ENCODE peak calls at places on chromosomes 11 and 22, in seven cellular contexts. One of them, this sample, is unnamed.

GRCh38 chr11:70810131-70810530 is 411.8 kb downstream of the CTTN start:
- DNase-seq in CD8-positive, alpha-beta memory T cell: no peak
- DNase-seq in heart left ventricle: no peak
- DNase-seq in lung: no peak
- DNase-seq in tibial artery: no peak
- DNase-seq in A673: no peak
- DNase-seq in OCI-LY7: no peak
- DNase-seq in this sample: no peak

GRCh38 chr11:79259800-79260199 is 181.0 kb downstream of the TENM4 start:
- DNase-seq in CD8-positive, alpha-beta memory T cell: no peak
- DNase-seq in lung: no peak
- DNase-seq in A673: no peak
- DNase-seq in OCI-LY7: no peak
- DNase-seq in heart left ventricle: no peak
- DNase-seq in tibial artery: no peak
- DNase-seq in this sample: no peak

GRCh38 chr11:74008373-74009229 is at the start of gene UCP3:
- DNase-seq in tibial artery: no peak
- DNase-seq in heart left ventricle: no peak
- DNase-seq in lung: no peak
- DNase-seq in CD8-positive, alpha-beta memory T cell: no peak
- DNase-seq in A673: no peak
- DNase-seq in OCI-LY7: no peak
- DNase-seq in this sample: no peak

GRCh38 chr22:30424471-30425326 is 869 bp upstream of the MTFP1 start:
- DNase-seq in heart left ventricle: no peak
- DNase-seq in lung: no peak
- DNase-seq in A673: peak; percentile 61
- DNase-seq in CD8-positive, alpha-beta memory T cell: no peak
- DNase-seq in tibial artery: no peak
- DNase-seq in OCI-LY7: peak; percentile 44
- DNase-seq in this sample: no peak

GRCh38 chr11:64511966-64512365 is 79.1 kb upstream of the SLC22A12 start:
- DNase-seq in OCI-LY7: no peak
- DNase-seq in A673: no peak
- DNase-seq in heart left ventricle: no peak
- DNase-seq in lung: no peak
- DNase-seq in CD8-positive, alpha-beta memory T cell: no peak
- DNase-seq in tibial artery: peak; percentile 40
- DNase-seq in this sample: no peak

GRCh38 chr11:12749442-12749841 is 75.2 kb downstream of the TEAD1 start:
- DNase-seq in CD8-positive, alpha-beta memory T cell: no peak
- DNase-seq in A673: no peak
- DNase-seq in OCI-LY7: no peak
- DNase-seq in lung: no peak
- DNase-seq in heart left ventricle: no peak
- DNase-seq in tibial artery: no peak
- DNase-seq in this sample: no peak

GRCh38 chr11:60905551-60906113 is 753 bp downstream of the PRPF19 start:
- DNase-seq in CD8-positive, alpha-beta memory T cell: no peak
- DNase-seq in heart left ventricle: no peak
- DNase-seq in OCI-LY7: peak; percentile 29
- DNase-seq in A673: peak; percentile 29
- DNase-seq in lung: no peak
- DNase-seq in tibial artery: no peak
- DNase-seq in this sample: peak; percentile 50

GRCh38 chr11:9581556-9582161 is 8.2 kb downstream of the WEE1 start:
- DNase-seq in heart left ventricle: no peak
- DNase-seq in tibial artery: no peak
- DNase-seq in A673: no peak
- DNase-seq in lung: no peak
- DNase-seq in OCI-LY7: no peak
- DNase-seq in CD8-positive, alpha-beta memory T cell: no peak
- DNase-seq in this sample: no peak

GRCh38 chr11:70618471-70619101 is 220.3 kb downstream of the CTTN start:
- DNase-seq in tibial artery: no peak
- DNase-seq in CD8-positive, alpha-beta memory T cell: no peak
- DNase-seq in lung: no peak
- DNase-seq in OCI-LY7: no peak
- DNase-seq in A673: no peak
- DNase-seq in heart left ventricle: no peak
- DNase-seq in this sample: no peak

GRCh38 chr22:30605449-30606110 is 1.4 kb upstream of the TCN2 start:
- DNase-seq in lung: peak; percentile 63
- DNase-seq in A673: peak; percentile 67
- DNase-seq in tibial artery: peak; percentile 74
- DNase-seq in OCI-LY7: peak; percentile 68
- DNase-seq in heart left ventricle: peak; percentile 37
- DNase-seq in CD8-positive, alpha-beta memory T cell: no peak
- DNase-seq in this sample: peak; percentile 29

GRCh38 chr11:59247535-59248227 is 35.0 kb upstream of the MPEG1 start:
- DNase-seq in OCI-LY7: no peak
- DNase-seq in A673: peak; percentile 74
- DNase-seq in CD8-positive, alpha-beta memory T cell: no peak
- DNase-seq in lung: peak; percentile 56
- DNase-seq in tibial artery: no peak
- DNase-seq in heart left ventricle: peak; percentile 41
- DNase-seq in this sample: no peak

GRCh38 chr11:43360361-43361032 is 1.8 kb downstream of the TTC17 start:
- DNase-seq in lung: no peak
- DNase-seq in tibial artery: no peak
- DNase-seq in OCI-LY7: peak; percentile 13
- DNase-seq in CD8-positive, alpha-beta memory T cell: no peak
- DNase-seq in heart left ventricle: no peak
- DNase-seq in A673: peak; percentile 80
- DNase-seq in this sample: no peak

GRCh38 chr11:95144313-95145235 is 54.9 kb downstream of the ENDOD1 start:
- DNase-seq in heart left ventricle: no peak
- DNase-seq in CD8-positive, alpha-beta memory T cell: no peak
- DNase-seq in OCI-LY7: no peak
- DNase-seq in tibial artery: no peak
- DNase-seq in lung: no peak
- DNase-seq in A673: no peak
- DNase-seq in this sample: no peak

GRCh38 chr22:25582946-25583345 is 18.5 kb downstream of the GRK3 start:
- DNase-seq in tibial artery: no peak
- DNase-seq in lung: no peak
- DNase-seq in heart left ventricle: no peak
- DNase-seq in CD8-positive, alpha-beta memory T cell: no peak
- DNase-seq in OCI-LY7: no peak
- DNase-seq in A673: no peak
- DNase-seq in this sample: no peak

GRCh38 chr11:8087185-8087584 is 6.2 kb downstream of the TUB start:
- DNase-seq in CD8-positive, alpha-beta memory T cell: peak; percentile 42
- DNase-seq in A673: no peak
- DNase-seq in lung: no peak
- DNase-seq in tibial artery: no peak
- DNase-seq in heart left ventricle: no peak
- DNase-seq in OCI-LY7: no peak
- DNase-seq in this sample: no peak

GRCh38 chr22:31692186-31692886 is 30.3 kb upstream of the PISD start:
- DNase-seq in CD8-positive, alpha-beta memory T cell: no peak
- DNase-seq in tibial artery: no peak
- DNase-seq in heart left ventricle: no peak
- DNase-seq in OCI-LY7: no peak
- DNase-seq in lung: no peak
- DNase-seq in A673: no peak
- DNase-seq in this sample: peak; percentile 4

GRCh38 chr11:68012044-68012842 is 2.1 kb downstream of the ALDH3B1 start:
- DNase-seq in heart left ventricle: no peak
- DNase-seq in A673: no peak
- DNase-seq in lung: no peak
- DNase-seq in tibial artery: no peak
- DNase-seq in OCI-LY7: no peak
- DNase-seq in CD8-positive, alpha-beta memory T cell: no peak
- DNase-seq in this sample: no peak

DNA sequence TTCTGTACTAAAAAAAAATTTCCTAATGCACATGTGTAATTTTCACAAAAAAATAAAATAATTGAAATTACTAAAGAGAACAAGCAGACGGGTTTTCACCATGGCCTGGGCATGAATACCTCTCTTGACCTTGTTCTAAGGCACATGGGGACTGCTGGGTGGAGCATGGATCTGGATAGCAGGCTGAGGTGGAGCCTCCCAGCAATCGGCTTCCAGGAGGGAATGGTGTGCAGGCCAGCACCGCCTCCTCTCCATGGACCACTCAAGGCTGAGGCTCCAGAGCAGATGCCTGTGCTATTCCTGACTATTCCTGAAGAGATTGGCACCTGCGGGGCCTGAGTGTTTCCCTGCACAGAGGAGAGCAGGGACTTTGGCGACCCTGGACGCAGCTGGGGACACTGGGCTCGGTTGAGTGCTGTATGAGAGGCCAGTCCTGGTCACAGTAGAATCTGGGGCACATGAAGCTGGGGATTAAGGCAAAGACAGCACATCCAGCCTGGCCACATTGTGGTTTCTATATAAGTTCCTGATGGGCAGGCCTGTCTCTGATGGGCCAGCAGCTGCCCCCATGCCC is 963.6 kb downstream of the BRD1 start:
- DNase-seq in CD8-positive, alpha-beta memory T cell: peak; percentile 5
- DNase-seq in tibial artery: peak; percentile 56
- DNase-seq in heart left ventricle: no peak
- DNase-seq in OCI-LY7: no peak
- DNase-seq in lung: no peak
- DNase-seq in A673: no peak
- DNase-seq in this sample: no peak
- H3K9me3 ChIP-seq in CD8-positive, alpha-beta memory T cell: no peaks in the 10 kb centered on the region
- H3K9me3 ChIP-seq in tibial artery: no peaks in the 10 kb centered on the region
- H3K9me3 ChIP-seq in heart left ventricle: no peaks in the 10 kb centered on the region
- H3K9me3 ChIP-seq in OCI-LY7: no peaks in the 10 kb centered on the region
- H3K9me3 ChIP-seq in lung: no peaks in the 10 kb centered on the region
- H3K9me3 ChIP-seq in A673: no peaks in the 10 kb centered on the region
- H3K9me3 ChIP-seq in this sample: no peaks in the 10 kb centered on the region

GRCh38 chr11:38252620-38253019 is 1654.6 kb upstream of the RAG2 start:
- DNase-seq in lung: no peak
- DNase-seq in heart left ventricle: no peak
- DNase-seq in CD8-positive, alpha-beta memory T cell: no peak
- DNase-seq in OCI-LY7: no peak
- DNase-seq in tibial artery: no peak
- DNase-seq in A673: no peak
- DNase-seq in this sample: no peak
- H3K4me1 ChIP-seq in lung: no peaks in the 10 kb centered on the region
- H3K4me1 ChIP-seq in heart left ventricle: no peaks in the 10 kb centered on the region
- H3K4me1 ChIP-seq in CD8-positive, alpha-beta memory T cell: no peaks in the 10 kb centered on the region
- H3K4me1 ChIP-seq in OCI-LY7: no peaks in the 10 kb centered on the region
- H3K4me1 ChIP-seq in tibial artery: no peaks in the 10 kb centered on the region
- H3K4me1 ChIP-seq in A673: no peaks in the 10 kb centered on the region
- H3K4me1 ChIP-seq in this sample: no peaks in the 10 kb centered on the region

GRCh38 chr11:6541356-6541755 is 44.3 kb downstream of the DNHD1 start:
- DNase-seq in heart left ventricle: no peak
- DNase-seq in CD8-positive, alpha-beta memory T cell: no peak
- DNase-seq in tibial artery: no peak
- DNase-seq in OCI-LY7: no peak
- DNase-seq in lung: no peak
- DNase-seq in A673: no peak
- DNase-seq in this sample: no peak
- H3K27ac ChIP-seq in heart left ventricle: no peak overlapping the region
- H3K27ac ChIP-seq in CD8-positive, alpha-beta memory T cell: no peak overlapping the region
- H3K27ac ChIP-seq in tibial artery: no peak overlapping the region
- H3K27ac ChIP-seq in OCI-LY7: no peak overlapping the region
- H3K27ac ChIP-seq in lung: no peak overlapping the region
- H3K27ac ChIP-seq in A673: no peak overlapping the region
- H3K27ac ChIP-seq in this sample: no peak overlapping the region

GRCh38 chr11:1241706-1242105 is 18.8 kb downstream of the MUC5B start:
- DNase-seq in lung: no peak
- DNase-seq in tibial artery: no peak
- DNase-seq in A673: no peak
- DNase-seq in heart left ventricle: no peak
- DNase-seq in CD8-positive, alpha-beta memory T cell: no peak
- DNase-seq in OCI-LY7: no peak
- DNase-seq in this sample: no peak

GRCh38 chr11:1240771-1241170 is 17.9 kb downstream of the MUC5B start:
- DNase-seq in lung: no peak
- DNase-seq in OCI-LY7: no peak
- DNase-seq in heart left ventricle: no peak
- DNase-seq in CD8-positive, alpha-beta memory T cell: no peak
- DNase-seq in A673: no peak
- DNase-seq in tibial artery: no peak
- DNase-seq in this sample: no peak

GRCh38 chr11:1237851-1238250 is 15.0 kb downstream of the MUC5B start:
- DNase-seq in heart left ventricle: no peak
- DNase-seq in A673: no peak
- DNase-seq in lung: no peak
- DNase-seq in tibial artery: no peak
- DNase-seq in OCI-LY7: no peak
- DNase-seq in CD8-positive, alpha-beta memory T cell: no peak
- DNase-seq in this sample: no peak

GRCh38 chr11:1238767-1239595 is 16.1 kb downstream of the MUC5B start:
- DNase-seq in tibial artery: no peak
- DNase-seq in heart left ventricle: no peak
- DNase-seq in CD8-positive, alpha-beta memory T cell: no peak
- DNase-seq in A673: no peak
- DNase-seq in lung: no peak
- DNase-seq in OCI-LY7: no peak
- DNase-seq in this sample: no peak

DNA sequence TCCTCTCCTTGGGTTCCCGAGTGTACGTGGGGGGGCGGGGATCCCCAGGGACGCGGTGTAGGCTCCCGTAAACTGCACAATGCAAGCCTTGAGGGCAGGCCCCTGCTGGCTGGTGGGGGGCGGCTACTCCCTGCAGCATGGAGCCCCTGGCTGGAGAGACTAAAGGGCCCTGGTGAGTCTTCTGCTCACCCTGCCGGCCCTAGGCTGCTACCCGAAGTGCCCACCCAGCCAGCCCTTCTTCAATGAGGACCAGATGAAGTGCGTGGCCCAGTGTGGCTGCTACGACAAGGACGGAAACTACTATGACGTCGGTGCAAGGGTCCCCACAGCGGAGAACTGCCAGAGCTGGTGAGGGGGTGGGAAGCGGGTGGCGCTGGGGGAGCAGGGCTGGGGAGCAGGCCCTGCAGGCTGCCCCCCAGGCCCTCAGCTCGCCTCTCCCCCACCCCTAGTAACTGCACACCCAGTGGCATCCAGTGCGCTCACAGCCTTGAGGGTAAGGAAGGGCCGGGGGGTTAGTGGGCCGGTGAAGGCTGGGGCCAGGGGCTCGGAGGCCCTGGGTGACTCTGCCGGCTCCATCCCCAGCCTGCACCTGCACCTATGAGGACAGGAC is 16.8 kb downstream of the MUC5B start:
- DNase-seq in OCI-LY7: no peak
- DNase-seq in tibial artery: no peak
- DNase-seq in heart left ventricle: no peak
- DNase-seq in A673: no peak
- DNase-seq in CD8-positive, alpha-beta memory T cell: no peak
- DNase-seq in lung: no peak
- DNase-seq in this sample: no peak
- H3K9me3 ChIP-seq in OCI-LY7: no peaks in the 10 kb centered on the region
- H3K9me3 ChIP-seq in tibial artery: no peaks in the 10 kb centered on the region
- H3K9me3 ChIP-seq in heart left ventricle: no peaks in the 10 kb centered on the region
- H3K9me3 ChIP-seq in A673: no peaks in the 10 kb centered on the region
- H3K9me3 ChIP-seq in CD8-positive, alpha-beta memory T cell: no peaks in the 10 kb centered on the region
- H3K9me3 ChIP-seq in lung: no peaks in the 10 kb centered on the region
- H3K9me3 ChIP-seq in this sample: no peaks in the 10 kb centered on the region